ENCODE peak calls at places on chromosomes 12 and 14, in seven cellular contexts. R, M, T, O, H, P and K are unnamed samples.

GRCh38 chr12:52539821-52540173 is 13.1 kb downstream of the KRT71 start:
- DNase-seq in T (no peak), P (no peak), M (no peak), R (no peak), H (no peak), O (no peak), K (no peak)

GRCh38 chr12:91609283-91609682 is 426.7 kb upstream of the DCN start:
- DNase-seq in R (no peak), P (no peak), H (no peak), O (no peak), T (no peak), M (no peak), K (no peak)

GRCh38 chr14:57970594-57970993 is 104.7 kb upstream of the SLC35F4 start:
- DNase-seq in O (no peak), M (no peak), P (no peak), H (no peak), T (no peak), R (no peak), K (no peak)

GRCh38 chr12:54191126-54191525 is 2.3 kb upstream of the SMUG1 start:
- DNase-seq in M (no peak), R (no peak), T (no peak), H (no peak), O (no peak), P (no peak), K (peak; percentile 37)

GRCh38 chr12:129520736-129521135 is 383.1 kb downstream of the TMEM132D start:
- DNase-seq in P (no peak), M (no peak), T (no peak), H (no peak), R (no peak), O (no peak), K (no peak)

GRCh38 chr12:104546575-104546974 is 89.8 kb downstream of the CHST11 start:
- DNase-seq in T (no peak), R (no peak), H (no peak), M (no peak), P (no peak), O (no peak), K (peak; percentile 69)

GRCh38 chr12:57632369-57632897 is 568 bp downstream of the B4GALNT1 start:
- DNase-seq in R (no peak), T (no peak), M (no peak), H (no peak), P (no peak), O (no peak), K (no peak)

GRCh38 chr12:78002878-78003277 is 172.2 kb downstream of the NAV3 start:
- DNase-seq in M (no peak), H (no peak), T (no peak), P (no peak), R (no peak), O (no peak), K (no peak)

GRCh38 chr14:73324536-73324932 is 87.2 kb downstream of the PAPLN start:
- DNase-seq in H (no peak), O (peak; percentile 6), T (no peak), R (no peak), P (no peak), M (no peak), K (no peak)

GRCh38 chr14:29348504-29348903 is 579.1 kb downstream of the PRKD1 start:
- DNase-seq in T (no peak), P (no peak), H (no peak), R (no peak), M (no peak), O (no peak), K (peak; percentile 44)

GRCh38 chr12:56299308-56299852 is 750 bp downstream of the CS start:
- DNase-seq in H (no peak), M (no peak), O (no peak), R (no peak), T (no peak), P (peak; percentile 27), K (peak; percentile 30)

GRCh38 chr14:28308727-28309126 is 457.9 kb upstream of the FOXG1 start:
- DNase-seq in H (no peak), P (no peak), M (no peak), T (no peak), R (no peak), O (no peak), K (peak; percentile 89)

GRCh38 chr14:89131004-89131750 is 285.9 kb downstream of the FOXN3 start:
- DNase-seq in M (no peak), T (no peak), P (no peak), R (no peak), O (no peak), H (no peak), K (no peak)

GRCh38 chr14:63893701-63894458 is 41.1 kb downstream of the SYNE2 start:
- DNase-seq in R (peak; percentile 29), O (no peak), T (peak; percentile 19), M (no peak), H (no peak), P (peak; percentile 53), K (no peak)

GRCh38 chr14:63896278-63896720 is 43.5 kb downstream of the SYNE2 start:
- DNase-seq in H (peak; percentile 32), M (no peak), R (peak; percentile 76), O (peak; percentile 81), T (peak; percentile 87), P (peak; percentile 70), K (no peak)

GRCh38 chr14:63891148-63891964 is 38.6 kb downstream of the SYNE2 start:
- DNase-seq in R (no peak), P (peak; percentile 42), T (peak; percentile 26), H (no peak), M (no peak), O (no peak), K (no peak)

GRCh38 chr14:63897706-63898105 is 44.9 kb downstream of the SYNE2 start:
- DNase-seq in H (no peak), P (no peak), O (no peak), M (no peak), R (no peak), T (no peak), K (no peak)

DNA sequence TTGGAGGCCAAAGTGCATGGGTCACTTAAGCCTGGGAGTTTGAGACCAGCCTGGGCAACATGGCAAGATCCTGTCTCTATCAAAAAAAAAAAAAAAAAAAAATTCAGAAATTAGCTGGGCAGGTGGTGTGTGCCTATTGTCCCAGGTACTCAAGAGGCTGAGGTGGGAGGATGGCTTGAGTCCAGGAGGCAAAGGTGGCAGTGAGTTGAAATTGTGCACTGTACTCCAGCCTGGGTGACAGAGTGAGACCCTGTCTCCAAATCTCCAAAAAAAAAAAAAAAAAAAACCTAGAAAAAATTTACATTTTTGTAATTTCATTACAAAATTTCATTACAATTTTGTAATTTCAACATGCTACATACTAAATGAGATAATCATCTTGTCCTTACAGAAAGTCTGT is 42.7 kb downstream of the SYNE2 start:
- DNase-seq in R (no peak), T (no peak), O (no peak), M (no peak), H (no peak), P (no peak), K (no peak)
- H3K4me1 ChIP-seq in R (peaks cover 52% of the 10 kb centered on the region), T (peaks cover 97% of the 10 kb centered on the region), O (peaks cover 31% of the 10 kb centered on the region), M (peaks cover 16% of the 10 kb centered on the region), H (peaks cover 84% of the 10 kb centered on the region), P (peaks cover 62% of the 10 kb centered on the region), K (peaks cover 33% of the 10 kb centered on the region)

GRCh38 chr14:75793806-75794205 is 132.8 kb downstream of the TTLL5 start:
- DNase-seq in H (no peak), T (peak; percentile 11), O (no peak), M (no peak), R (no peak), P (no peak), K (no peak)

DNA sequence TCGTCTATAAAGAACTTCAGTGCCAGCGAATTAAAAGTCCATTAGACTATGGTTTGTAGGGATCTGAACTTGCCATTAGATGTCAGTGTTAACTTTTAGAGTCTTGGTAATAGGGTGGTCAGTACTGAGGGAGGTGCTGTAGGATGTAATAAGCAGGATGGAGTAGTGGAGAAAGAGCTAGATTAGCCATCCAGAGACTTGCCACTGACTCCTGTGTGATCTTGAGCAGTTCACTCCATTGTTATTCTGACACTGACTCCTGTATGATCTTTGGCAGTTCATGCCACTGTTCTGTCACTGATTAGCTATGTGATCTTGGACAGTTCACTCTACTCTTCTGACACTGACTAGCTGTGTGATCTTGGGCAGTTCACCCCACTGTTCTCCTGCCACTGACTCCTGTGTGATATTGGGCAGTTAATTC is 133.6 kb downstream of the TTLL5 start:
- DNase-seq in P (no peak), O (peak; percentile 9), H (no peak), T (no peak), M (no peak), R (no peak), K (peak; percentile 13)
- TF ChIP-seq CTCF in P (peak; percentile 17), O (peak; percentile 47), H (no peak), T (peak; percentile 73), M (peak; percentile 37), R (no peak), K (peak; percentile 56)

GRCh38 chr14:68401855-68402254 is 391.0 kb downstream of the ZFP36L1 start:
- DNase-seq in O (no peak), M (peak; percentile 96), R (no peak), T (no peak), H (no peak), P (no peak), K (no peak)
- H3K4me1 ChIP-seq in O (peaks cover 13% of the 10 kb centered on the region), M (peaks cover 66% of the 10 kb centered on the region), R (no peaks in the 10 kb centered on the region), T (peaks cover 77% of the 10 kb centered on the region), H (peaks cover 66% of the 10 kb centered on the region), P (peaks cover 21% of the 10 kb centered on the region), K (peaks cover 34% of the 10 kb centered on the region)

GRCh38 chr12:120688527-120689071 is 1.6 kb downstream of the MLEC start:
- DNase-seq in H (no peak), T (no peak), M (no peak), O (no peak), P (peak; percentile 34), R (no peak), K (peak; percentile 38)

GRCh38 chr12:120689397-120690082 is 2.6 kb downstream of the MLEC start:
- DNase-seq in R (no peak), P (no peak), M (no peak), O (peak; percentile 41), T (no peak), H (no peak), K (no peak)

GRCh38 chr12:120686151-120686689 is 729 bp upstream of the MLEC start:
- DNase-seq in T (peak; percentile 97), M (peak; percentile 93), P (peak; percentile 100), O (peak; percentile 97), H (peak; percentile 92), R (peak; percentile 99), K (peak; percentile 95)

GRCh38 chr12:120686690-120687569 is at the start of gene MLEC:
- DNase-seq in R (peak; percentile 99), H (peak; percentile 99), T (peak; percentile 98), O (peak; percentile 94), P (peak; percentile 98), M (peak; percentile 91), K (peak; percentile 97)

DNA sequence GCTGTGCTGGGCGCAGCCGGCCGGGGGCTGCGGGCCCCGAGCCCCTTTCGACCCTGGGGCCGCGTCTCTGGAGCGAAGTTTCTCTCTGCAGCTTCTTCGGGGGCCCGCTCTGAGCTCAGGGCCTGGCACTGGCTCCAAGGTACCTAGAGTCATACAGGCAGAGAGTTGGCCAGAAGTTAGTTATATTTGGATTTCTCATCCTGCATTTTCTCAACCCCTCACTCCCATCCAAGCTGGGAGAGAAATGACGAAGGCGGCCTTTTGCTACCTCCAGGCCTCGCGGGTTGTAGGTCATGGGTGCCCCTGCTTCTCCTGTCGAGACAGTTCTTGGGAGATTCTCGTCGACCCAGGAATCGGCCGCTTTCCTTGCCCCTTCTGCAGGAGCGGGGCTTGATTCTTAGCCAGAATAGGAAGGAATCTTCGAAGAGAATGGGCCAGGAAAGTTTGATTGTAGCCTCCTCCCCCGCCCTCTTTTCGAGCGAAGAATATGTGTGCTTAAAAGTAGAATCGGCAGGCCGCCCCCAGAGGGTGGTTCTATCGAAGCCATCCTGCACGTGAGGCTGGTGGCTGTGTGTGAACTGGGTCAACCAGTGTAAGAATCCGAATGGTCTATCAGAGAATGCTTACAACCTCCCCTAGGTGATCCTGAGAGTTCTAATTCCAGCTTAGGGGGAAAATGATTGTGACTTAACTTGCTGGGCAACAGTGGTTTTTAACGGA is 781 bp downstream of the MLEC start:
- DNase-seq in M (no peak), R (no peak), P (peak; percentile 27), H (no peak), O (no peak), T (peak; percentile 24), K (no peak)
- TF ChIP-seq CTCF in M (no peak), R (no peak), P (no peak), H (no peak), O (no peak), T (no peak), K (no peak)